ENCODE peak calls at places on chromosomes 11 and 22, in six cellular contexts. One of them, this sample, is unnamed. For H3K9me3, the result is how much of the 10 kb centered on the place peaks cover.

GRCh38 chr11:44634401-44635281 is 69.2 kb downstream of the CD82 start:
- DNase-seq in neural progenitor cell: peak
- DNase-seq in left lung: no peak
- DNase-seq in spleen: peak
- DNase-seq in ascending aorta: peak
- DNase-seq in A549: peak
- DNase-seq in this sample: peak

GRCh38 chr11:69386594-69387408 is 92.8 kb downstream of the MYEOV start:
- DNase-seq in neural progenitor cell: no peak
- DNase-seq in left lung: no peak
- DNase-seq in spleen: no peak
- DNase-seq in ascending aorta: peak
- DNase-seq in A549: no peak
- DNase-seq in this sample: no peak

GRCh38 chr11:129436573-129436972 is 60.9 kb downstream of the BARX2 start:
- DNase-seq in neural progenitor cell: no peak
- DNase-seq in left lung: no peak
- DNase-seq in spleen: no peak
- DNase-seq in ascending aorta: no peak
- DNase-seq in A549: no peak
- DNase-seq in this sample: no peak

GRCh38 chr11:129230006-129230405 is 37.9 kb upstream of the ARHGAP32 start:
- DNase-seq in neural progenitor cell: no peak
- DNase-seq in left lung: no peak
- DNase-seq in spleen: no peak
- DNase-seq in ascending aorta: no peak
- DNase-seq in A549: no peak
- DNase-seq in this sample: no peak

GRCh38 chr22:21589415-21589814 is 21.9 kb downstream of the UBE2L3 start:
- DNase-seq in neural progenitor cell: no peak
- DNase-seq in left lung: no peak
- DNase-seq in spleen: no peak
- DNase-seq in ascending aorta: no peak
- DNase-seq in A549: no peak
- DNase-seq in this sample: no peak

GRCh38 chr11:21948876-21949275 is 244.0 kb upstream of the ANO5 start:
- DNase-seq in neural progenitor cell: no peak
- DNase-seq in left lung: no peak
- DNase-seq in spleen: no peak
- DNase-seq in ascending aorta: no peak
- DNase-seq in A549: no peak
- DNase-seq in this sample: no peak

GRCh38 chr22:23094260-23094659 is 23.9 kb downstream of the GNAZ start:
- DNase-seq in neural progenitor cell: no peak
- DNase-seq in left lung: no peak
- DNase-seq in spleen: no peak
- DNase-seq in ascending aorta: no peak
- DNase-seq in A549: no peak
- DNase-seq in this sample: no peak

GRCh38 chr11:33665666-33666065 is 35.0 kb downstream of the C11orf91 start:
- DNase-seq in neural progenitor cell: no peak
- DNase-seq in left lung: no peak
- DNase-seq in spleen: no peak
- DNase-seq in ascending aorta: no peak
- DNase-seq in A549: no peak
- DNase-seq in this sample: no peak

GRCh38 chr11:72831521-72832300 is 17.5 kb downstream of the ATG16L2 start:
- DNase-seq in neural progenitor cell: peak
- DNase-seq in left lung: peak
- DNase-seq in spleen: peak
- DNase-seq in ascending aorta: peak
- DNase-seq in A549: peak
- DNase-seq in this sample: peak

GRCh38 chr11:62500066-62501035 is 46.3 kb downstream of the AHNAK start:
- DNase-seq in neural progenitor cell: no peak
- DNase-seq in left lung: no peak
- DNase-seq in spleen: no peak
- DNase-seq in ascending aorta: no peak
- DNase-seq in A549: no peak
- DNase-seq in this sample: no peak

GRCh38 chr22:50268655-50269113 is 1.5 kb downstream of the MAPK11 start:
- DNase-seq in neural progenitor cell: no peak
- DNase-seq in left lung: no peak
- DNase-seq in spleen: no peak
- DNase-seq in ascending aorta: no peak
- DNase-seq in A549: no peak
- DNase-seq in this sample: no peak
- H3K4me3 ChIP-seq in neural progenitor cell: no peak
- H3K4me3 ChIP-seq in left lung: no peak
- H3K4me3 ChIP-seq in spleen: no peak
- H3K4me3 ChIP-seq in ascending aorta: no peak
- H3K4me3 ChIP-seq in A549: no peak
- H3K4me3 ChIP-seq in this sample: no peak

GRCh38 chr22:47572443-47572842 is 810.0 kb downstream of the TBC1D22A start:
- DNase-seq in neural progenitor cell: no peak
- DNase-seq in left lung: no peak
- DNase-seq in spleen: no peak
- DNase-seq in ascending aorta: no peak
- DNase-seq in A549: no peak
- DNase-seq in this sample: no peak
- H3K9me3 ChIP-seq in neural progenitor cell: under half
- H3K9me3 ChIP-seq in left lung: under half
- H3K9me3 ChIP-seq in spleen: under half
- H3K9me3 ChIP-seq in ascending aorta: under half
- H3K9me3 ChIP-seq in A549: under half
- H3K9me3 ChIP-seq in this sample: under half

DNA sequence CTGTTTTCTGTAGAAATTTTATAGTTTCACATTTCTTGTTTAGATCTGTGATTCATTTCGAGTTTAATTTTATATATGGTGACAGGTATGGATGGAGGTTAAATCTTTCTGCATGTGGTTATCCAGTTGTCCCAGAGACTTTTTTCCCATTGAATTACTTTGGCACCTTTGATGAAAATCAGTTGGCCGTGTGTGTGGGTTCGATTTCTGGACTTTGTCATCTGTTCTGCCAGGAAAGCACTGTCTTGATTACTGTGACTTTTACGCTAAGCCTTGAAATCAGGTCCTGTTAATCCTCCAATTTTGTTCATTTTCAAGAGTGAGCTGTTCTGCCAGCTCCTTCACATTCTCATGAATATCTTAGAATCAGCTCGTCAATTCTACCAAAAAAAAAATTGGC is 107.4 kb downstream of the KCNQ1 start:
- DNase-seq in neural progenitor cell: no peak
- DNase-seq in left lung: no peak
- DNase-seq in spleen: no peak
- DNase-seq in ascending aorta: no peak
- DNase-seq in A549: no peak
- DNase-seq in this sample: no peak
- H3K4me3 ChIP-seq in neural progenitor cell: no peak
- H3K4me3 ChIP-seq in left lung: no peak
- H3K4me3 ChIP-seq in spleen: no peak
- H3K4me3 ChIP-seq in ascending aorta: no peak
- H3K4me3 ChIP-seq in A549: no peak
- H3K4me3 ChIP-seq in this sample: no peak

GRCh38 chr11:106420048-106420665 is 342.7 kb downstream of the AASDHPPT start:
- DNase-seq in neural progenitor cell: no peak
- DNase-seq in left lung: no peak
- DNase-seq in spleen: no peak
- DNase-seq in ascending aorta: no peak
- DNase-seq in A549: no peak
- DNase-seq in this sample: no peak

GRCh38 chr11:106415510-106415909 is 338.0 kb downstream of the AASDHPPT start:
- DNase-seq in neural progenitor cell: no peak
- DNase-seq in left lung: no peak
- DNase-seq in spleen: no peak
- DNase-seq in ascending aorta: no peak
- DNase-seq in A549: no peak
- DNase-seq in this sample: no peak

GRCh38 chr11:106421673-106422292 is 344.3 kb downstream of the AASDHPPT start:
- DNase-seq in neural progenitor cell: peak
- DNase-seq in left lung: no peak
- DNase-seq in spleen: no peak
- DNase-seq in ascending aorta: no peak
- DNase-seq in A549: no peak
- DNase-seq in this sample: no peak

GRCh38 chr11:106420686-106421085 is 343.2 kb downstream of the AASDHPPT start:
- DNase-seq in neural progenitor cell: no peak
- DNase-seq in left lung: no peak
- DNase-seq in spleen: no peak
- DNase-seq in ascending aorta: no peak
- DNase-seq in A549: no peak
- DNase-seq in this sample: no peak

DNA sequence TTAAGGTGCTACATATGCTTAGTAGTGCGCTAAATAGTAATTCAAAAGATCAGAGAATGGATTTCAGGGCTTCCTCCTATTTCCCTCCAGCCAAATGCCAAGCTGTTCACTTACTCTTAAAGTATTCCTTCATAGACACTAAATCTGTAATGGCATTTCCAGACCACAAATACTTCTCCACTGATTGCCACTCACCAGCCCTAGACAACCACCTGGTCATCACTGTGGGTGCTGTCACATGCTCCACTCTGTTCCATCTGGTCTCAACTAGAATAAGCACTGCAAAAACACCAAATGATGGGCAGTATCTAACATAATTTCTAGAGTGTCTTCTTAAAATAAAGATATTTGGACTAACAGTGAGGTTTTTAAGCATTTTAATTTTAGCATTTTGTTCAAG is 341.3 kb downstream of the AASDHPPT start:
- DNase-seq in neural progenitor cell: no peak
- DNase-seq in left lung: no peak
- DNase-seq in spleen: no peak
- DNase-seq in ascending aorta: no peak
- DNase-seq in A549: no peak
- DNase-seq in this sample: no peak
- H3K9me3 ChIP-seq in neural progenitor cell: under half
- H3K9me3 ChIP-seq in left lung: under half
- H3K9me3 ChIP-seq in spleen: under half
- H3K9me3 ChIP-seq in ascending aorta: under half
- H3K9me3 ChIP-seq in A549: under half
- H3K9me3 ChIP-seq in this sample: under half